ENCODE peak calls at places on chromosomes 16 and 17, in nine cellular contexts. S, K, A, P, I, M, Y, T and F are unnamed samples.

GRCh38 chr16:72094266-72094610 is 591 bp downstream of the DHX38 start:
- DNase-seq in S (no peak), K (no peak), A (no peak), P (no peak), I (no peak), M (no peak), Y (no peak), T (no peak), F (no peak)

GRCh38 chr17:3947318-3947810 is 16.9 kb downstream of the ATP2A3 start:
- DNase-seq in S (no peak), K (no peak), A (no peak), P (no peak), I (no peak), M (no peak), Y (no peak), T (no peak), F (peak; percentile 64)

GRCh38 chr17:62703776-62704380 is 76.4 kb downstream of the MRC2 start:
- DNase-seq in S (peak; percentile 45), K (peak; percentile 64), A (peak; percentile 76), P (peak; percentile 69), I (no peak), M (peak; percentile 83), Y (peak; percentile 53), T (peak; percentile 76), F (peak; percentile 95)

GRCh38 chr17:57424777-57425188 is 168.5 kb downstream of the MSI2 start:
- DNase-seq in S (no peak), K (no peak), A (peak; percentile 81), P (no peak), I (no peak), M (no peak), Y (peak; percentile 30), T (no peak), F (peak; percentile 28)

GRCh38 chr16:57639172-57639571 is 10.7 kb downstream of the ADGRG1 start:
- DNase-seq in S (no peak), K (no peak), A (no peak), P (peak; percentile 86), I (no peak), M (peak; percentile 67), Y (no peak), T (peak; percentile 71), F (no peak)

GRCh38 chr16:77117687-77118086 is 73.3 kb upstream of the MON1B start:
- DNase-seq in S (no peak), K (no peak), A (no peak), P (no peak), I (no peak), M (no peak), Y (no peak), T (no peak), F (no peak)

GRCh38 chr17:62140836-62141235 is 75.8 kb upstream of the MED13 start:
- DNase-seq in S (no peak), K (no peak), A (peak; percentile 76), P (peak; percentile 90), I (no peak), M (peak; percentile 57), Y (peak; percentile 52), T (no peak), F (no peak)

GRCh38 chr17:69166957-69167356 is 25.3 kb upstream of the ABCA6 start:
- DNase-seq in S (no peak), K (no peak), A (no peak), P (no peak), I (no peak), M (no peak), Y (no peak), T (no peak), F (no peak)

GRCh38 chr17:62671553-62671952 is 44.1 kb downstream of the MRC2 start:
- DNase-seq in S (no peak), K (no peak), A (peak; percentile 54), P (peak; percentile 14), I (no peak), M (peak; percentile 71), Y (no peak), T (no peak), F (no peak)

GRCh38 chr17:77478281-77478680 is 337.5 kb downstream of the SEC14L1 start:
- DNase-seq in S (no peak), K (no peak), A (no peak), P (no peak), I (no peak), M (no peak), Y (no peak), T (no peak), F (no peak)

GRCh38 chr16:56355786-56356275 is 69.5 kb downstream of the AMFR start:
- DNase-seq in S (peak; percentile 9), K (no peak), A (peak; percentile 6), P (no peak), I (no peak), M (peak; percentile 18), Y (no peak), T (peak; percentile 43), F (peak; percentile 73)

GRCh38 chr16:6611535-6611934 is 721.1 kb upstream of the RBFOX1 start:
- DNase-seq in S (no peak), K (no peak), A (no peak), P (no peak), I (no peak), M (no peak), Y (no peak), T (no peak), F (no peak)

GRCh38 chr17:32701860-32702259 is 175.1 kb downstream of the MYO1D start:
- DNase-seq in S (no peak), K (no peak), A (no peak), P (no peak), I (no peak), M (no peak), Y (no peak), T (no peak), F (no peak)

GRCh38 chr17:81152288-81152848 is 12.9 kb upstream of the PVALEF start:
- DNase-seq in S (no peak), K (no peak), A (no peak), P (no peak), I (no peak), M (no peak), Y (no peak), T (no peak), F (peak; percentile 68)

GRCh38 chr17:56373981-56374380 is 219.5 kb upstream of the NOG start:
- DNase-seq in S (no peak), K (no peak), A (no peak), P (no peak), I (no peak), M (no peak), Y (no peak), T (no peak), F (no peak)

GRCh38 chr17:68427575-68427974 is 29.7 kb downstream of the WIPI1 start:
- DNase-seq in S (no peak), K (no peak), A (no peak), P (no peak), I (no peak), M (no peak), Y (no peak), T (no peak), F (no peak)

GRCh38 chr17:8289103-8289397 is 580 bp downstream of the RANGRF start:
- DNase-seq in S (peak; percentile 50), K (no peak), A (no peak), P (no peak), I (no peak), M (no peak), Y (no peak), T (no peak), F (no peak)

GRCh38 chr17:27569257-27569722 is 61.7 kb upstream of the LGALS9 start:
- DNase-seq in S (no peak), K (peak; percentile 65), A (no peak), P (peak; percentile 67), I (no peak), M (no peak), Y (peak; percentile 34), T (no peak), F (peak; percentile 82)
- H3K27ac ChIP-seq in S (peak overlapping the region; percentile 74), K (peak overlapping the region; percentile 21), A (no peak overlapping the region), P (peak overlapping the region; percentile 65), I (no peak overlapping the region), M (no peak overlapping the region), Y (no peak overlapping the region), T (no peak overlapping the region), F (peak overlapping the region; percentile 76)

DNA sequence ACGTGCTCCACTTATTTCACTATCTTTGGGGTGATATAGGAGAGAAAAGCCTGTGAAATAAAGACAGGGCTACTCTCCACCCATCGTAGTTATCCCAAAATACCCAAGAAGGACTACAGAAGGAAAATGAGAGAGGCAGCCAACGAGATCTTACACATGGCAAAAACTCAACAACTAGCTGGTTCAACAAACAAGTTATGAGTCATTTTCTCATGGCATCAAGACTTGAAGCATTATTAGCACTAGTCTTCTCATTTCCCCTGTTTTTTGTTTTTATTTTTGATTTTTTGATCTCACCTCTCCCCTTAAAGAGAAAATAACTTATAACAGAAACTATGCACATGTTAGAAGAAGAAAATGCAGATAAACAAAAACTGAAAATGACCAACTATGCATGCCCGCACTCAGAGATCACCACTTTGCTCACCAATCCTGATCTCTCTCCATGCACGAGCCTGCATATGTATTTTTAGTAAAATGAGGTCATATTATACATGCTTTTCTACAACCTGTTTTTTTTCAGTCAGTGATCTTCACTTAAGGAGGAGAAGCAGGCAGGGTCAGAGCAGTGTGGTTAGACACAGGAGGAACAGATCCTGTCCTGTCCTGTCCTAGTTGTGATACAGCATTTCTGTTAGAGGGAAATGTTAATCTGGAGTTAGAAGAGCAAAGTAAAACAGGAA is 22.8 kb downstream of the FAM117A start:
- DNase-seq in S (no peak), K (no peak), A (no peak), P (no peak), I (no peak), M (no peak), Y (peak; percentile 33), T (no peak), F (no peak)
- H3K4me3 ChIP-seq in S (no peak overlapping the region), K (no peak overlapping the region), A (peak overlapping the region; percentile 10), P (no peak overlapping the region), I (no peak overlapping the region), M (no peak overlapping the region), Y (no peak overlapping the region), T (no peak overlapping the region), F (peak overlapping the region; percentile 25)

DNA sequence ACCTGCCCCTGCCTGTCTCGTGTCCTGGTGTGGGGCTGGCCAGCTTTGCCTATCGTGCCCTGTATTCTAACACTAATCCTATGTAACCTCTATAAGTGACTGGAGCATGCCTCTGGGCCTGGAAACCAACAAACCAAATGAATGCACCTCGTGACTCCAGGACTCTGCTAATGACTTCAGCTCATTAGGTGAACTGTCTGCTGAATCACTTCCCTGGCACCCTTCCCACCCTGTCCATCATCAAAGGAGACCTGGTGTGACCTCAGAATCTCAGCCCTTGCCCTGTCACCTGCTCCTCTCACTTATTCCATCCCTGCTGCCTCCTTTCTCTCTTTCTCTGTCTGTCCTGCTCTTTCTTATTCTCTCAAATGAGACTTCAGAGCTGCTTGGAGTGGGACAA is 322.4 kb downstream of the CBLN1 start:
- DNase-seq in S (no peak), K (no peak), A (no peak), P (no peak), I (no peak), M (no peak), Y (no peak), T (no peak), F (peak; percentile 13)
- TF ChIP-seq POLR2A in S (no peak), K (no peak), A (no peak), P (no peak), I (no peak), M (no peak), Y (no peak), T (no peak), F (no peak)

DNA sequence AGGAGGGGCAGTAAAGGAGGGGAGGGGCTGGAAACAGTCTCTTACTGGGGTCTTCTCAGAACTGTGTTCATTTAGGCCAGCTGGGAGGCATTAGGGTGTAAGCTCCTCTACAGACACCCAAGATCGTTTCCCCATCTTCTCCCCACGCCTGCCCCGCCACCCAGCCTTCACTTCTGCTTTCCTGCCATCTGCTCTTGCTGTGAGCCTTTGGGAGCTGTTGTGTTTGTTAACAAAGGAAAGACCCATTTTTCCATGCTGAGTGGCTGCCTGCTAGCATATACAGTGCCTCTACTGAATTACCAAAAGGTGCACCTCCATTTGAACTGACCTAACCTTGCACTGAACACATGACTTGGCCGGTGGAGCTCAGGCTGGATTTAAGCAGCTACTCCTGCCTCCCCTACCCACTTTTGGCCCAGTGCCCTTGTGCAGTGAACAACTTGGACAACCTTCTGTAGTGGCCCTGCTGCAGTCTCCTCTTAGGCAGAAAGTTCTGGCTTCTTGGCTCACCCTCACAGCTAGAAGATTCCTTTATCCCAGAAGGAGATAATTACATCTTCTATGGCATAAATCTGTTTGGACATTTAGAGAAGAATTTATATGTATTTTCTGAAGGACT is 81.7 kb upstream of the HNF1B start:
- DNase-seq in S (no peak), K (no peak), A (no peak), P (no peak), I (no peak), M (no peak), Y (no peak), T (no peak), F (peak; percentile 85)
- H3K27ac ChIP-seq in S (no peak overlapping the region), K (peak overlapping the region; percentile 6), A (no peak overlapping the region), P (no peak overlapping the region), I (no peak overlapping the region), M (no peak overlapping the region), Y (no peak overlapping the region), T (no peak overlapping the region), F (peak overlapping the region; percentile 44)